ENCODE peak calls at places on chromosomes 4 and X, in ten cellular contexts. One of them, this sample, is unnamed.

GRCh38 chr4:157045507-157046127 is 30.3 kb upstream of the GLRB start:
- DNase-seq in A673: peak; percentile 86
- DNase-seq in Peyer's patch: no peak
- DNase-seq in tibial artery: no peak
- DNase-seq in uterus: peak; percentile 32
- DNase-seq in fibroblast of pulmonary artery: peak; percentile 87
- DNase-seq in lower leg skin: no peak
- DNase-seq in H9: peak; percentile 42
- DNase-seq in heart right ventricle: no peak
- DNase-seq in stomach: no peak
- DNase-seq in this sample: no peak

GRCh38 chrX:46152756-46153155 is 392.5 kb downstream of the ZNF674 start:
- DNase-seq in tibial artery: no peak
- DNase-seq in uterus: no peak
- DNase-seq in lower leg skin: no peak
- DNase-seq in H9: no peak
- DNase-seq in Peyer's patch: no peak
- DNase-seq in A673: peak; percentile 22
- DNase-seq in heart right ventricle: no peak
- DNase-seq in fibroblast of pulmonary artery: no peak
- DNase-seq in stomach: no peak
- DNase-seq in this sample: no peak

GRCh38 chr4:10974371-10974770 is 289.8 kb upstream of the CLNK start:
- DNase-seq in H9: no peak
- DNase-seq in fibroblast of pulmonary artery: no peak
- DNase-seq in A673: no peak
- DNase-seq in uterus: no peak
- DNase-seq in tibial artery: no peak
- DNase-seq in heart right ventricle: no peak
- DNase-seq in stomach: no peak
- DNase-seq in lower leg skin: no peak
- DNase-seq in Peyer's patch: no peak
- DNase-seq in this sample: no peak

GRCh38 chrX:2690856-2691542 is at the start of gene CD99:
- DNase-seq in Peyer's patch: peak; percentile 89
- DNase-seq in uterus: peak; percentile 93
- DNase-seq in stomach: peak; percentile 89
- DNase-seq in H9: peak; percentile 76
- DNase-seq in heart right ventricle: peak; percentile 96
- DNase-seq in fibroblast of pulmonary artery: peak; percentile 90
- DNase-seq in tibial artery: peak; percentile 92
- DNase-seq in lower leg skin: peak; percentile 98
- DNase-seq in A673: peak; percentile 98
- DNase-seq in this sample: peak; percentile 92

GRCh38 chrX:23478056-23478455 is 143.4 kb downstream of the PTCHD1 start:
- DNase-seq in fibroblast of pulmonary artery: no peak
- DNase-seq in Peyer's patch: no peak
- DNase-seq in uterus: no peak
- DNase-seq in stomach: no peak
- DNase-seq in A673: no peak
- DNase-seq in lower leg skin: no peak
- DNase-seq in H9: no peak
- DNase-seq in heart right ventricle: no peak
- DNase-seq in tibial artery: no peak
- DNase-seq in this sample: no peak

GRCh38 chrX:9327747-9328145 is 137.1 kb upstream of the TBL1X start:
- DNase-seq in tibial artery: no peak
- DNase-seq in heart right ventricle: no peak
- DNase-seq in uterus: no peak
- DNase-seq in Peyer's patch: no peak
- DNase-seq in stomach: no peak
- DNase-seq in A673: no peak
- DNase-seq in lower leg skin: no peak
- DNase-seq in fibroblast of pulmonary artery: peak; percentile 55
- DNase-seq in H9: no peak
- DNase-seq in this sample: no peak

GRCh38 chr4:113455081-113455480 is 306.5 kb downstream of the CAMK2D start:
- DNase-seq in Peyer's patch: no peak
- DNase-seq in tibial artery: no peak
- DNase-seq in stomach: no peak
- DNase-seq in lower leg skin: no peak
- DNase-seq in fibroblast of pulmonary artery: no peak
- DNase-seq in A673: no peak
- DNase-seq in H9: no peak
- DNase-seq in uterus: no peak
- DNase-seq in heart right ventricle: no peak
- DNase-seq in this sample: no peak

GRCh38 chr4:102847687-102848086 is 20.3 kb upstream of the UBE2D3 start:
- DNase-seq in lower leg skin: no peak
- DNase-seq in uterus: no peak
- DNase-seq in Peyer's patch: no peak
- DNase-seq in fibroblast of pulmonary artery: no peak
- DNase-seq in heart right ventricle: no peak
- DNase-seq in A673: no peak
- DNase-seq in stomach: no peak
- DNase-seq in tibial artery: no peak
- DNase-seq in H9: no peak
- DNase-seq in this sample: no peak

GRCh38 chrX:47523713-47524166 is 37.3 kb upstream of the ARAF start:
- DNase-seq in fibroblast of pulmonary artery: no peak
- DNase-seq in tibial artery: no peak
- DNase-seq in stomach: no peak
- DNase-seq in lower leg skin: no peak
- DNase-seq in H9: no peak
- DNase-seq in A673: no peak
- DNase-seq in Peyer's patch: no peak
- DNase-seq in uterus: no peak
- DNase-seq in heart right ventricle: no peak
- DNase-seq in this sample: no peak

GRCh38 chr4:149825336-149825735 is 9.7 kb upstream of the IQCM start:
- DNase-seq in tibial artery: no peak
- DNase-seq in heart right ventricle: no peak
- DNase-seq in A673: no peak
- DNase-seq in lower leg skin: no peak
- DNase-seq in fibroblast of pulmonary artery: no peak
- DNase-seq in uterus: no peak
- DNase-seq in H9: no peak
- DNase-seq in stomach: no peak
- DNase-seq in Peyer's patch: no peak
- DNase-seq in this sample: no peak

GRCh38 chr4:519203-519651 is 20.2 kb downstream of the PIGG start:
- DNase-seq in lower leg skin: peak; percentile 54
- DNase-seq in tibial artery: no peak
- DNase-seq in heart right ventricle: no peak
- DNase-seq in Peyer's patch: no peak
- DNase-seq in fibroblast of pulmonary artery: no peak
- DNase-seq in A673: no peak
- DNase-seq in stomach: no peak
- DNase-seq in uterus: no peak
- DNase-seq in H9: no peak
- DNase-seq in this sample: no peak

GRCh38 chr4:518569-519083 is 19.6 kb downstream of the PIGG start:
- DNase-seq in tibial artery: no peak
- DNase-seq in Peyer's patch: no peak
- DNase-seq in H9: no peak
- DNase-seq in A673: no peak
- DNase-seq in lower leg skin: peak; percentile 73
- DNase-seq in heart right ventricle: no peak
- DNase-seq in stomach: no peak
- DNase-seq in uterus: no peak
- DNase-seq in fibroblast of pulmonary artery: no peak
- DNase-seq in this sample: no peak

GRCh38 chr4:521636-522330 is 22.8 kb downstream of the PIGG start:
- DNase-seq in lower leg skin: peak; percentile 81
- DNase-seq in tibial artery: no peak
- DNase-seq in heart right ventricle: no peak
- DNase-seq in uterus: no peak
- DNase-seq in fibroblast of pulmonary artery: no peak
- DNase-seq in A673: no peak
- DNase-seq in stomach: no peak
- DNase-seq in H9: no peak
- DNase-seq in Peyer's patch: no peak
- DNase-seq in this sample: no peak

GRCh38 chr4:517806-518070 is 18.7 kb downstream of the PIGG start:
- DNase-seq in Peyer's patch: no peak
- DNase-seq in tibial artery: no peak
- DNase-seq in heart right ventricle: no peak
- DNase-seq in uterus: no peak
- DNase-seq in H9: no peak
- DNase-seq in fibroblast of pulmonary artery: no peak
- DNase-seq in stomach: no peak
- DNase-seq in A673: no peak
- DNase-seq in lower leg skin: peak; percentile 57
- DNase-seq in this sample: no peak

GRCh38 chr4:519885-520595 is 21.0 kb downstream of the PIGG start:
- DNase-seq in A673: no peak
- DNase-seq in lower leg skin: peak; percentile 85
- DNase-seq in uterus: no peak
- DNase-seq in fibroblast of pulmonary artery: no peak
- DNase-seq in stomach: no peak
- DNase-seq in tibial artery: no peak
- DNase-seq in Peyer's patch: no peak
- DNase-seq in heart right ventricle: no peak
- DNase-seq in H9: no peak
- DNase-seq in this sample: no peak
- TF ChIP-seq CTCF in A673: no peak
- TF ChIP-seq CTCF in lower leg skin: no peak
- TF ChIP-seq CTCF in uterus: no peak
- TF ChIP-seq CTCF in fibroblast of pulmonary artery: no peak
- TF ChIP-seq CTCF in stomach: no peak
- TF ChIP-seq CTCF in tibial artery: no peak
- TF ChIP-seq CTCF in Peyer's patch: no peak
- TF ChIP-seq CTCF in heart right ventricle: no peak
- TF ChIP-seq CTCF in H9: no peak
- TF ChIP-seq CTCF in this sample: no peak

DNA sequence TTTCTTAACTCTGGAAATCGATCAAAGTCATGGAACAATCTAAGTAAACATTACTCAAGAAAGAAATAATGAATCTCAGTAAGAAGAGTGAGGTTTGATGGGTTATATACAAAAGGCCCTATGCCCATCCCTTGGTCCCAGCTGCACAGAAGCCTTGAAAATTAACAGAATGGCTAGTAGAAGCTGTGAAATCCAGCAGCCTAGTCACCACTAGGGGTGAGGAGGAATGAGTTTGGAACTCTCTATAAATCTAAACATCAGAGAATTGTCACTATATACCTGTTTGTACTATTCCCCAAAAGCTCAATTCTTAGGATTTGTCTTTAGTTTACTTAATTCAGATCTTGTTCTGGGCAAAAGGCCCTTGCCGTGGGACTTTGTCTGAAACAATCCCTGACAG is 313.9 kb upstream of the GRID2 start:
- DNase-seq in fibroblast of pulmonary artery: no peak
- DNase-seq in A673: no peak
- DNase-seq in uterus: no peak
- DNase-seq in tibial artery: no peak
- DNase-seq in Peyer's patch: no peak
- DNase-seq in stomach: no peak
- DNase-seq in H9: no peak
- DNase-seq in lower leg skin: no peak
- DNase-seq in heart right ventricle: no peak
- DNase-seq in this sample: no peak
- TF ChIP-seq CTCF in fibroblast of pulmonary artery: no peak
- TF ChIP-seq CTCF in A673: no peak
- TF ChIP-seq CTCF in uterus: no peak
- TF ChIP-seq CTCF in tibial artery: no peak
- TF ChIP-seq CTCF in Peyer's patch: no peak
- TF ChIP-seq CTCF in stomach: no peak
- TF ChIP-seq CTCF in H9: peak; percentile 50
- TF ChIP-seq CTCF in lower leg skin: no peak
- TF ChIP-seq CTCF in heart right ventricle: no peak
- TF ChIP-seq CTCF in this sample: no peak

GRCh38 chr4:158172196-158172557 is 648 bp downstream of the GASK1B start:
- DNase-seq in heart right ventricle: no peak
- DNase-seq in Peyer's patch: no peak
- DNase-seq in uterus: no peak
- DNase-seq in H9: no peak
- DNase-seq in A673: peak; percentile 16
- DNase-seq in lower leg skin: no peak
- DNase-seq in stomach: no peak
- DNase-seq in tibial artery: no peak
- DNase-seq in fibroblast of pulmonary artery: peak; percentile 65
- DNase-seq in this sample: no peak

GRCh38 chr4:158169931-158170690 is 2.7 kb downstream of the GASK1B start:
- DNase-seq in lower leg skin: no peak
- DNase-seq in uterus: no peak
- DNase-seq in stomach: no peak
- DNase-seq in Peyer's patch: no peak
- DNase-seq in heart right ventricle: no peak
- DNase-seq in tibial artery: no peak
- DNase-seq in fibroblast of pulmonary artery: peak; percentile 57
- DNase-seq in H9: no peak
- DNase-seq in A673: peak; percentile 69
- DNase-seq in this sample: no peak

GRCh38 chr4:158171456-158171790 is 1.4 kb downstream of the GASK1B start:
- DNase-seq in tibial artery: no peak
- DNase-seq in H9: no peak
- DNase-seq in A673: no peak
- DNase-seq in heart right ventricle: no peak
- DNase-seq in uterus: no peak
- DNase-seq in stomach: no peak
- DNase-seq in lower leg skin: no peak
- DNase-seq in Peyer's patch: no peak
- DNase-seq in fibroblast of pulmonary artery: no peak
- DNase-seq in this sample: no peak

GRCh38 chr4:158169516-158169915 is 3.3 kb downstream of the GASK1B start:
- DNase-seq in A673: no peak
- DNase-seq in lower leg skin: no peak
- DNase-seq in stomach: no peak
- DNase-seq in heart right ventricle: no peak
- DNase-seq in uterus: no peak
- DNase-seq in H9: no peak
- DNase-seq in tibial artery: no peak
- DNase-seq in Peyer's patch: no peak
- DNase-seq in fibroblast of pulmonary artery: no peak
- DNase-seq in this sample: no peak

GRCh38 chr4:158170691-158171455 is 2.0 kb downstream of the GASK1B start:
- DNase-seq in fibroblast of pulmonary artery: peak; percentile 60
- DNase-seq in tibial artery: peak; percentile 49
- DNase-seq in stomach: no peak
- DNase-seq in heart right ventricle: peak; percentile 87
- DNase-seq in H9: peak; percentile 60
- DNase-seq in uterus: peak; percentile 72
- DNase-seq in Peyer's patch: peak; percentile 17
- DNase-seq in A673: no peak
- DNase-seq in lower leg skin: peak; percentile 90
- DNase-seq in this sample: peak; percentile 74
- TF ChIP-seq CTCF in fibroblast of pulmonary artery: peak; percentile 38
- TF ChIP-seq CTCF in tibial artery: peak; percentile 41
- TF ChIP-seq CTCF in stomach: no peak
- TF ChIP-seq CTCF in heart right ventricle: peak; percentile 76
- TF ChIP-seq CTCF in H9: peak; percentile 75
- TF ChIP-seq CTCF in uterus: peak; percentile 72
- TF ChIP-seq CTCF in Peyer's patch: peak; percentile 64
- TF ChIP-seq CTCF in A673: peak; percentile 65
- TF ChIP-seq CTCF in lower leg skin: no peak
- TF ChIP-seq CTCF in this sample: peak; percentile 69

DNA sequence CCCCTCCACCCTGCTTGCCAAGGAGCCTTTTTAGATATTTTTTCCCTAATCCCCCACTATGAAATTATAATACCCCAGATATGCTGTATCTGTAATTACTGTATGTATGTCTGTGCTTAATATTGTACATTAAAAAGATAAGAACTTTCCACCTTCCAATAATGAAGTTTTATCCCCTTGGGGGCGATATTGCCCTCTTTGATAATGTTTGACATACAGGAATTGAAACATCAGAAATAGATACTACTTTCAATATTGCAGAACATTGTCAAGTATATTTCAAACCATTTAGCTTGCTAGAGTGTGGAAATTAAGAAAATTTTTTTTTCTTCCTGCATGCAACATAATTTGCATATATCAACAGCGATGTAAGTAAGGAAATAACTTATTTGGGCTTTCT is 58.9 kb downstream of the NAF1 start:
- DNase-seq in stomach: no peak
- DNase-seq in uterus: no peak
- DNase-seq in fibroblast of pulmonary artery: peak; percentile 51
- DNase-seq in Peyer's patch: no peak
- DNase-seq in heart right ventricle: no peak
- DNase-seq in H9: no peak
- DNase-seq in A673: peak; percentile 54
- DNase-seq in lower leg skin: no peak
- DNase-seq in tibial artery: no peak
- DNase-seq in this sample: no peak
- TF ChIP-seq CTCF in stomach: no peak
- TF ChIP-seq CTCF in uterus: no peak
- TF ChIP-seq CTCF in fibroblast of pulmonary artery: peak; percentile 27
- TF ChIP-seq CTCF in Peyer's patch: peak; percentile 16
- TF ChIP-seq CTCF in heart right ventricle: no peak
- TF ChIP-seq CTCF in H9: peak; percentile 53
- TF ChIP-seq CTCF in A673: peak; percentile 57
- TF ChIP-seq CTCF in lower leg skin: no peak
- TF ChIP-seq CTCF in tibial artery: peak; percentile 32
- TF ChIP-seq CTCF in this sample: peak; percentile 42

This sample was measured in type B pancreatic cell.